ENCODE peak calls at places on chromosome 5, in nine cellular contexts. One of them, this sample, is unnamed.

GRCh38 chr5:144315994-144316634 is 145.4 kb downstream of the KCTD16 start:
- DNase-seq in A549: no peak
- DNase-seq in K562: no peak
- DNase-seq in sigmoid colon: no peak
- DNase-seq in suprapubic skin: no peak
- DNase-seq in transverse colon: peak
- DNase-seq in ovary: no peak
- DNase-seq in tibial nerve: no peak
- DNase-seq in HepG2: peak
- DNase-seq in this sample: no peak

GRCh38 chr5:13990896-13991295 is 46.4 kb upstream of the DNAH5 start:
- DNase-seq in A549: no peak
- DNase-seq in K562: no peak
- DNase-seq in sigmoid colon: no peak
- DNase-seq in suprapubic skin: no peak
- DNase-seq in transverse colon: no peak
- DNase-seq in ovary: no peak
- DNase-seq in tibial nerve: no peak
- DNase-seq in HepG2: no peak
- DNase-seq in this sample: no peak

GRCh38 chr5:175809531-175810121 is 61.8 kb upstream of the CPLX2 start:
- DNase-seq in A549: peak
- DNase-seq in K562: no peak
- DNase-seq in sigmoid colon: no peak
- DNase-seq in suprapubic skin: no peak
- DNase-seq in transverse colon: no peak
- DNase-seq in ovary: no peak
- DNase-seq in tibial nerve: no peak
- DNase-seq in HepG2: peak
- DNase-seq in this sample: no peak

GRCh38 chr5:132225165-132226032 is 2.3 kb downstream of the P4HA2 start:
- DNase-seq in A549: no peak
- DNase-seq in K562: no peak
- DNase-seq in sigmoid colon: peak
- DNase-seq in suprapubic skin: peak
- DNase-seq in transverse colon: peak
- DNase-seq in ovary: peak
- DNase-seq in tibial nerve: peak
- DNase-seq in HepG2: no peak
- DNase-seq in this sample: peak

GRCh38 chr5:142930395-142930794 is 160.2 kb downstream of the ARHGAP26 start:
- DNase-seq in A549: no peak
- DNase-seq in K562: no peak
- DNase-seq in sigmoid colon: no peak
- DNase-seq in suprapubic skin: no peak
- DNase-seq in transverse colon: no peak
- DNase-seq in ovary: no peak
- DNase-seq in tibial nerve: no peak
- DNase-seq in HepG2: no peak
- DNase-seq in this sample: no peak

GRCh38 chr5:82967072-82967471 is 110.1 kb downstream of the TMEM167A start:
- DNase-seq in A549: no peak
- DNase-seq in K562: no peak
- DNase-seq in sigmoid colon: no peak
- DNase-seq in suprapubic skin: no peak
- DNase-seq in transverse colon: no peak
- DNase-seq in ovary: no peak
- DNase-seq in tibial nerve: no peak
- DNase-seq in HepG2: no peak
- DNase-seq in this sample: no peak

GRCh38 chr5:143165049-143165448 is 238.4 kb downstream of the NR3C1 start:
- DNase-seq in A549: no peak
- DNase-seq in K562: no peak
- DNase-seq in sigmoid colon: no peak
- DNase-seq in suprapubic skin: no peak
- DNase-seq in transverse colon: no peak
- DNase-seq in ovary: no peak
- DNase-seq in tibial nerve: no peak
- DNase-seq in HepG2: no peak
- DNase-seq in this sample: no peak

GRCh38 chr5:34621280-34622045 is 34.7 kb upstream of the RAI14 start:
- DNase-seq in A549: no peak
- DNase-seq in K562: no peak
- DNase-seq in sigmoid colon: no peak
- DNase-seq in suprapubic skin: no peak
- DNase-seq in transverse colon: no peak
- DNase-seq in ovary: no peak
- DNase-seq in tibial nerve: no peak
- DNase-seq in HepG2: no peak
- DNase-seq in this sample: no peak

GRCh38 chr5:79074641-79075040 is 5.1 kb downstream of the BHMT2 start:
- DNase-seq in A549: no peak
- DNase-seq in K562: no peak
- DNase-seq in sigmoid colon: no peak
- DNase-seq in suprapubic skin: no peak
- DNase-seq in transverse colon: no peak
- DNase-seq in ovary: no peak
- DNase-seq in tibial nerve: no peak
- DNase-seq in HepG2: peak
- DNase-seq in this sample: no peak

DNA sequence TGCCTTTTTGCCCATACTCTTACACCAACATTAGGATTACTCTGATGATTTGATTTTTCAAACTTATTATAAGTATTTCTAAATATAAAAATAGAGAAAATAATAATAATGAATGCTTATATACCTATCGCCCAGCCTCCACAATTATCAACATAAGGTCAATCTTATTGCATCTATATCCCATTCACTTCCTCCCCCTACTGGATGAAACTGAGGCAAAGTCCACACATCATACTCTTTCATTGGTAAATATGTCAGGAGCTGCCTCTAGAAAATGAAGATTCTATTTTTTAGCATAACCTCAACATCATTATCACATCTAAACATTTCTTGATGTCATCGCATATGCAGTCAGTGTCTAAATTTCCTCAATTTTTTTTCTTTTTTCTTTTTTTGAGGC is 44.3 kb downstream of the SH3RF2 start:
- DNase-seq in A549: no peak
- DNase-seq in K562: no peak
- DNase-seq in sigmoid colon: no peak
- DNase-seq in suprapubic skin: no peak
- DNase-seq in transverse colon: no peak
- DNase-seq in ovary: no peak
- DNase-seq in tibial nerve: no peak
- DNase-seq in HepG2: no peak
- DNase-seq in this sample: no peak
- TF ChIP-seq CTCF in A549: peak
- TF ChIP-seq CTCF in K562: peak
- TF ChIP-seq CTCF in sigmoid colon: no peak
- TF ChIP-seq CTCF in suprapubic skin: no peak
- TF ChIP-seq CTCF in transverse colon: peak
- TF ChIP-seq CTCF in ovary: no peak
- TF ChIP-seq CTCF in tibial nerve: no peak
- TF ChIP-seq CTCF in HepG2: no peak
- TF ChIP-seq CTCF in this sample: no peak

DNA sequence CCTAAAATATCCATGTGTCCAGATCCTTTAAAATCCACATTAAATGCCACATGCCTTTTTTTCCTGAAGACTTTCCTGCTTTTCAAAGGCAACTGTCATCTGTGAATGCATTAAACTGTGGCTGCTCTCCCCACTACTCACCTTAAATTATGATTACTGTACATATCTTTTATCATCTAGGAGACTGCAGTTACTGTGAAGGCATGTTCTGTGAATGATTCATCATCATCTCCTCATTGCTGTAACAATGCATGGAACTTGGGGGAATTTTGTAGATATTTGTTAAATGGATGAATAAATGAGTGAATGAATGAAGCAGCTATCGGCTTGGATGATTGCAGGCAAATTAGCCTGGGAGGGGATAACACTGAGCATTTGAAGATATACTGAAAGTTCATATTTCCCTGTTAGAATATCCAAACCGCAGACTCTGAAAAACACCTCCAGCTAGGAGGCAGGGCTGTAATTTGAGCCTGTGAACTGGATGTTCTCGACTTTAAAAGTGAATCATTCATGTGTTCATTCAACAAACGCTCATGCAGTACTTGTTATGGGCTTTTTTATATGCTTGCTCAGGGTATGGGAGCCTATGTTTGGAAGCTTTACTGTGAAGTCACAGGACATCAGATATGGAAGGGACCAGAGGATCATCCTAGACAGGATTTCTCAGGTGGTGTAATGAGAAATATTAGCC is 519.2 kb downstream of the KIF4B start:
- DNase-seq in A549: no peak
- DNase-seq in K562: no peak
- DNase-seq in sigmoid colon: no peak
- DNase-seq in suprapubic skin: no peak
- DNase-seq in transverse colon: no peak
- DNase-seq in ovary: no peak
- DNase-seq in tibial nerve: no peak
- DNase-seq in HepG2: no peak
- DNase-seq in this sample: no peak
- TF ChIP-seq EP300 in A549: no peak
- TF ChIP-seq EP300 in K562: no peak
- TF ChIP-seq EP300 in sigmoid colon: no peak
- TF ChIP-seq EP300 in suprapubic skin: no peak
- TF ChIP-seq EP300 in transverse colon: no peak
- TF ChIP-seq EP300 in ovary: no peak
- TF ChIP-seq EP300 in tibial nerve: no peak
- TF ChIP-seq EP300 in HepG2: no peak
- TF ChIP-seq EP300 in this sample: no peak

GRCh38 chr5:140114341-140115185 is 654 bp downstream of the PURA start:
- DNase-seq in A549: peak
- DNase-seq in K562: peak
- DNase-seq in sigmoid colon: peak
- DNase-seq in suprapubic skin: peak
- DNase-seq in transverse colon: peak
- DNase-seq in ovary: peak
- DNase-seq in tibial nerve: peak
- DNase-seq in HepG2: no peak
- DNase-seq in this sample: peak
- TF ChIP-seq POLR2A in A549: no peak
- TF ChIP-seq POLR2A in K562: no peak
- TF ChIP-seq POLR2A in sigmoid colon: peak
- TF ChIP-seq POLR2A in suprapubic skin: no peak
- TF ChIP-seq POLR2A in transverse colon: peak
- TF ChIP-seq POLR2A in ovary: no peak
- TF ChIP-seq POLR2A in tibial nerve: no peak
- TF ChIP-seq POLR2A in HepG2: peak
- TF ChIP-seq POLR2A in this sample: peak

DNA sequence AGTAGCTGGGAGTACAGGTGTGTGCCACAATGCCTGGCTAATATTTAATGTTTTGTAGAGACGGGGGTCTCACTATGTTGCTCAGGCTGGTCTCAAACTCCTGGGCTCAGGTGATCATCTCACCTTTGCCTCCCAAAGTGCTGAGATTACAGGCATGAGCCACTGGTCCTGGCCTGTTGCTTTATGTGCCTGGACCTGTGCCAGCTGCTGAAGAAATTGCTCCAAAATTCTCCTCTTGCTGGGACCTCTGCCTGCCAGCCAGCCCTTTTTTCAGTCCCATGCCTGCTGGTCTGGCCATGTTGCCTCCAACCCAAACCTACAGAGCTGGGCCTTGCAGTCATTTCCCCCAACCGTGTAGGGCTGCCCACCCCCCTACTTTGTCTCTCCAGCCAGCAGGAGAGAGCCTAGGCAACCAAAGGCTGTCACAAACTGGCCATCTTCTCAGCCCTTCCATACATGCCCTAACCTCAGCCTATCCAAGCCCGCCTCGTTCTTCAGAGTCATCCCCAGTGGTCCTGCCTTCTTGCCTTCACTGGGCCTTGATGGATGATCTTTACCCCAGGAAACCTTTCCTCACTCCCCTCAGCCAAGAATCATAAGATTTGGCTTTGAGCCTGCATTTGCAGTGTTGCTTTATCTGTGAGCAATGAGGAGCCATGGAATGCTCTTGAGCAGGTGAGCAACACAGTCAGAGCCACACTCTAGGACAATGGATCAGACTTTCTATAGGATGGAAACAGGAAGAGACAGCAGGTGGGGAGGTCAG is 27.4 kb upstream of the SYNPO start:
- DNase-seq in A549: no peak
- DNase-seq in K562: no peak
- DNase-seq in sigmoid colon: no peak
- DNase-seq in suprapubic skin: no peak
- DNase-seq in transverse colon: peak
- DNase-seq in ovary: no peak
- DNase-seq in tibial nerve: no peak
- DNase-seq in HepG2: no peak
- DNase-seq in this sample: no peak
- TF ChIP-seq CTCF in A549: no peak
- TF ChIP-seq CTCF in K562: no peak
- TF ChIP-seq CTCF in sigmoid colon: no peak
- TF ChIP-seq CTCF in suprapubic skin: no peak
- TF ChIP-seq CTCF in transverse colon: no peak
- TF ChIP-seq CTCF in ovary: no peak
- TF ChIP-seq CTCF in tibial nerve: no peak
- TF ChIP-seq CTCF in HepG2: no peak
- TF ChIP-seq CTCF in this sample: no peak

GRCh38 chr5:157266286-157267007 is 524 bp downstream of the CYFIP2 start:
- DNase-seq in A549: peak
- DNase-seq in K562: no peak
- DNase-seq in sigmoid colon: no peak
- DNase-seq in suprapubic skin: no peak
- DNase-seq in transverse colon: peak
- DNase-seq in ovary: no peak
- DNase-seq in tibial nerve: no peak
- DNase-seq in HepG2: no peak
- DNase-seq in this sample: peak
- TF ChIP-seq EP300 in A549: no peak
- TF ChIP-seq EP300 in K562: no peak
- TF ChIP-seq EP300 in sigmoid colon: no peak
- TF ChIP-seq EP300 in suprapubic skin: no peak
- TF ChIP-seq EP300 in transverse colon: no peak
- TF ChIP-seq EP300 in ovary: no peak
- TF ChIP-seq EP300 in tibial nerve: no peak
- TF ChIP-seq EP300 in HepG2: no peak
- TF ChIP-seq EP300 in this sample: no peak

GRCh38 chr5:12777342-12777741 is 873.1 kb upstream of the CTNND2 start:
- DNase-seq in A549: no peak
- DNase-seq in K562: no peak
- DNase-seq in sigmoid colon: no peak
- DNase-seq in suprapubic skin: no peak
- DNase-seq in transverse colon: no peak
- DNase-seq in ovary: no peak
- DNase-seq in tibial nerve: no peak
- DNase-seq in HepG2: no peak
- DNase-seq in this sample: no peak

GRCh38 chr5:12780536-12780935 is 876.3 kb upstream of the CTNND2 start:
- DNase-seq in A549: no peak
- DNase-seq in K562: no peak
- DNase-seq in sigmoid colon: no peak
- DNase-seq in suprapubic skin: no peak
- DNase-seq in transverse colon: no peak
- DNase-seq in ovary: no peak
- DNase-seq in tibial nerve: no peak
- DNase-seq in HepG2: no peak
- DNase-seq in this sample: no peak
- TF ChIP-seq POLR2A in A549: no peak
- TF ChIP-seq POLR2A in K562: no peak
- TF ChIP-seq POLR2A in sigmoid colon: no peak
- TF ChIP-seq POLR2A in suprapubic skin: no peak
- TF ChIP-seq POLR2A in transverse colon: no peak
- TF ChIP-seq POLR2A in ovary: no peak
- TF ChIP-seq POLR2A in tibial nerve: no peak
- TF ChIP-seq POLR2A in HepG2: no peak
- TF ChIP-seq POLR2A in this sample: no peak

GRCh38 chr5:140690941-140691924 is at the start of the genes HARS1 and HARS2:
- DNase-seq in A549: peak
- DNase-seq in K562: peak
- DNase-seq in sigmoid colon: peak
- DNase-seq in suprapubic skin: peak
- DNase-seq in transverse colon: peak
- DNase-seq in ovary: peak
- DNase-seq in tibial nerve: peak
- DNase-seq in HepG2: peak
- DNase-seq in this sample: peak
- TF ChIP-seq CTCF in A549: no peak
- TF ChIP-seq CTCF in K562: no peak
- TF ChIP-seq CTCF in sigmoid colon: no peak
- TF ChIP-seq CTCF in suprapubic skin: no peak
- TF ChIP-seq CTCF in transverse colon: no peak
- TF ChIP-seq CTCF in ovary: no peak
- TF ChIP-seq CTCF in tibial nerve: no peak
- TF ChIP-seq CTCF in HepG2: peak
- TF ChIP-seq CTCF in this sample: no peak